ENCODE peak calls at places on chromosome 6, in five cellular contexts. X is HCEC 1CT; I is pancreas; R is epithelial cell of esophagus; B is activated naive CD8-positive, alpha-beta T cell treated with anti-CD3 and anti-CD28 coated beads, Interleukin-2, amount 10 ng/mL, durations not matched to agents 7 days and 5 days. G is an unnamed sample.

GRCh38 chr6:130212215-130212874 is 10.4 kb downstream of the SAMD3 start:
- DNase-seq in I (no peak), B (no peak), X (no peak), R (no peak), G (no peak)

GRCh38 chr6:27133281-27134227 is 113.9 kb upstream of the PRSS16 start:
- DNase-seq in I (no peak), R (peak), B (peak), X (peak), G (peak)

GRCh38 chr6:114377881-114378280 is 35.1 kb upstream of the HS3ST5 start:
- DNase-seq in I (no peak), B (no peak), X (no peak), R (no peak), G (no peak)

GRCh38 chr6:31396422-31397152 is 6.8 kb upstream of the MICA start:
- DNase-seq in B (peak), I (peak), X (peak), R (peak), G (peak)

GRCh38 chr6:149484733-149485700 is at the start of gene ZC3H12D:
- DNase-seq in R (no peak), X (peak), B (peak), I (no peak), G (no peak)

GRCh38 chr6:48814957-48815356 is 648.1 kb downstream of the MMUT start:
- DNase-seq in I (no peak), X (no peak), B (no peak), R (no peak), G (no peak)

GRCh38 chr6:12289655-12290489 is at the start of gene EDN1:
- DNase-seq in B (peak), X (peak), I (peak), R (peak), G (peak)

GRCh38 chr6:153031335-153031955 is 28.9 kb upstream of the MTRF1L start:
- DNase-seq in X (peak), R (peak), B (no peak), I (no peak), G (no peak)

GRCh38 chr6:72260489-72260888 is 361.4 kb upstream of the KCNQ5 start:
- DNase-seq in X (no peak), I (no peak), B (no peak), R (no peak), G (peak)

GRCh38 chr6:136889271-136890193 is 32.6 kb upstream of the SLC35D3 start:
- DNase-seq in B (no peak), X (no peak), R (no peak), I (no peak), G (no peak)

GRCh38 chr6:2857580-2858337 is 16.1 kb upstream of the SERPINB1 start:
- DNase-seq in I (no peak), B (peak), X (no peak), R (no peak), G (peak)

GRCh38 chr6:105384004-105384403 is 18.9 kb downstream of the PREP start:
- DNase-seq in X (no peak), B (no peak), I (no peak), R (peak), G (no peak)

GRCh38 chr6:113458368-113459010 is 398.7 kb upstream of the MARCKS start:
- DNase-seq in X (peak), R (no peak), I (no peak), B (no peak), G (peak)

GRCh38 chr6:56652994-56653393 is 10.3 kb upstream of the DST start:
- DNase-seq in B (no peak), I (no peak), X (peak), R (peak), G (no peak)

GRCh38 chr6:132142308-132142707 is 191.1 kb upstream of the CCN2 start:
- DNase-seq in I (no peak), R (no peak), X (no peak), B (no peak), G (no peak)

GRCh38 chr6:69456086-69456485 is 340.7 kb downstream of the LMBRD1 start:
- DNase-seq in I (no peak), B (no peak), R (no peak), X (no peak), G (no peak)

GRCh38 chr6:16783485-16783884 is 22.2 kb upstream of the ATXN1 start:
- DNase-seq in R (no peak), X (no peak), B (no peak), I (no peak), G (no peak)

GRCh38 chr6:168061269-168062210 is 17.5 kb downstream of the FRMD1 start:
- DNase-seq in X (no peak), I (no peak), R (no peak), B (no peak), G (no peak)

GRCh38 chr6:50843842-50844241 is 25.2 kb downstream of the TFAP2B start:
- DNase-seq in B (no peak), I (no peak), X (no peak), R (peak), G (no peak)

GRCh38 chr6:157483770-157484169 is 102.8 kb downstream of the ZDHHC14 start:
- DNase-seq in B (no peak), X (no peak), R (no peak), I (no peak), G (no peak)

GRCh38 chr6:12138377-12138776 is 126.3 kb downstream of the HIVEP1 start:
- DNase-seq in I (no peak), X (peak), R (no peak), B (peak), G (no peak)

GRCh38 chr6:38346291-38347079 is 293.2 kb downstream of the BTBD9 start:
- DNase-seq in I (no peak), X (peak), B (no peak), R (peak), G (no peak)

GRCh38 chr6:156955494-156956183 is 178.5 kb downstream of the ARID1B start:
- DNase-seq in B (no peak), R (no peak), X (no peak), I (peak), G (peak)

GRCh38 chr6:11769244-11769643 is 9.4 kb downstream of the ADTRP start:
- DNase-seq in I (no peak), B (no peak), X (peak), R (peak), G (peak)

GRCh38 chr6:166815629-166816028 is 140.7 kb downstream of the RNASET2 start:
- DNase-seq in X (no peak), B (no peak), R (peak), I (no peak), G (no peak)

GRCh38 chr6:112222111-112222726 is 32.1 kb downstream of the LAMA4 start:
- DNase-seq in R (no peak), B (no peak), X (peak), I (no peak), G (no peak)

GRCh38 chr6:47690209-47690608 is 8.2 kb upstream of the ADGRF4 start:
- DNase-seq in I (no peak), R (peak), B (no peak), X (no peak), G (no peak)

GRCh38 chr6:2196079-2196679 is 49.2 kb downstream of the GMDS start:
- DNase-seq in I (peak), B (no peak), X (peak), R (peak), G (peak)

GRCh38 chr6:127391019-127391974 is 47.9 kb upstream of the ECHDC1 start:
- DNase-seq in I (no peak), X (no peak), R (peak), B (no peak), G (no peak)

GRCh38 chr6:28811873-28812272 is 111.9 kb downstream of the TRIM27 start:
- DNase-seq in R (peak), B (no peak), X (peak), I (no peak), G (no peak)

GRCh38 chr6:109483744-109484075 is 691 bp upstream of the ZBTB24 start:
- DNase-seq in I (no peak), R (no peak), X (no peak), B (no peak), G (no peak)

GRCh38 chr6:75424610-75425548 is 68.7 kb downstream of the FILIP1 start:
- DNase-seq in X (no peak), I (no peak), B (no peak), R (peak), G (peak)

GRCh38 chr6:161101517-161101916 is 109.9 kb downstream of the MAP3K4 start:
- DNase-seq in X (no peak), B (no peak), I (no peak), R (no peak), G (no peak)

GRCh38 chr6:28758046-28758817 is 165.6 kb downstream of the TRIM27 start:
- DNase-seq in R (peak), B (no peak), X (no peak), I (no peak), G (no peak)

GRCh38 chr6:22558288-22558882 is 11.0 kb upstream of the HDGFL1 start:
- DNase-seq in B (no peak), X (no peak), I (no peak), R (peak), G (no peak)

GRCh38 chr6:31308050-31308844 is 36.4 kb upstream of the HLA-C start:
- DNase-seq in I (peak), R (peak), B (peak), X (no peak), G (no peak)

GRCh38 chr6:45477785-45478184 is 100.1 kb upstream of the SUPT3H start:
- DNase-seq in I (no peak), X (no peak), B (no peak), R (peak), G (no peak)

GRCh38 chr6:142753196-142753595 is 191.8 kb downstream of the HIVEP2 start:
- DNase-seq in X (no peak), B (no peak), I (no peak), R (no peak), G (no peak)

G was measured in dermis microvascular lymphatic vessel endothelial cell.